ENCODE peak calls at places on chromosomes 16 and 17, in four cellular contexts. U, Q, E and V are unnamed samples.

GRCh38 chr16:15502041-15502725 is 67.8 kb downstream of the BMERB1 start:
- DNase-seq in U (no peak), Q (no peak), E (no peak), V (no peak)

GRCh38 chr16:50940275-50940854 is 198.5 kb downstream of the CYLD start:
- DNase-seq in U (no peak), Q (no peak), E (no peak), V (no peak)

GRCh38 chr16:89383095-89384003 is 107.0 kb downstream of the ANKRD11 start:
- DNase-seq in U (no peak), Q (peak; percentile 53), E (peak; percentile 70), V (peak; percentile 28)

GRCh38 chr16:4324479-4324868 is 8.6 kb downstream of the GLIS2 start:
- DNase-seq in U (no peak), Q (no peak), E (no peak), V (no peak)

GRCh38 chr17:9668532-9668931 is 23.2 kb downstream of the USP43 start:
- DNase-seq in U (no peak), Q (no peak), E (no peak), V (no peak)

GRCh38 chr16:55478827-55479559 is at the start of gene MMP2:
- DNase-seq in U (no peak), Q (peak; percentile 76), E (peak; percentile 90), V (no peak)

GRCh38 chr16:66972983-66973382 is 11.9 kb downstream of the CES3 start:
- DNase-seq in U (no peak), Q (no peak), E (no peak), V (no peak)

GRCh38 chr16:69589434-69590269 is 23.9 kb downstream of the NFAT5 start:
- DNase-seq in U (no peak), Q (no peak), E (no peak), V (no peak)

GRCh38 chr17:80795737-80796136 is 195.9 kb upstream of the CHMP6 start:
- DNase-seq in U (no peak), Q (peak; percentile 37), E (no peak), V (no peak)

GRCh38 chr17:73643012-73643845 is 1.0 kb downstream of the SDK2 start:
- DNase-seq in U (no peak), Q (no peak), E (peak; percentile 73), V (peak; percentile 19)

GRCh38 chr16:75197522-75198134 is 9.3 kb downstream of the CTRB2 start:
- DNase-seq in U (no peak), Q (peak; percentile 8), E (no peak), V (no peak)

GRCh38 chr17:19718613-19719364 is 2.4 kb upstream of the SLC47A2 start:
- DNase-seq in U (no peak), Q (peak; percentile 28), E (peak; percentile 74), V (no peak)

GRCh38 chr17:28282596-28282995 is 36.4 kb upstream of the TMEM97 start:
- DNase-seq in U (no peak), Q (no peak), E (no peak), V (no peak)

GRCh38 chr16:56119138-56119537 is 72.2 kb upstream of the GNAO1 start:
- DNase-seq in U (no peak), Q (no peak), E (no peak), V (no peak)

GRCh38 chr17:1709971-1710806 is at the start of gene TLCD2:
- DNase-seq in U (no peak), Q (peak; percentile 76), E (peak; percentile 78), V (no peak)

GRCh38 chr17:18172528-18173278 is 10.9 kb upstream of the ALKBH5 start:
- DNase-seq in U (no peak), Q (no peak), E (no peak), V (no peak)
- TF ChIP-seq CTCF in U (no peak), Q (no peak), E (no peak), V (no peak)

DNA sequence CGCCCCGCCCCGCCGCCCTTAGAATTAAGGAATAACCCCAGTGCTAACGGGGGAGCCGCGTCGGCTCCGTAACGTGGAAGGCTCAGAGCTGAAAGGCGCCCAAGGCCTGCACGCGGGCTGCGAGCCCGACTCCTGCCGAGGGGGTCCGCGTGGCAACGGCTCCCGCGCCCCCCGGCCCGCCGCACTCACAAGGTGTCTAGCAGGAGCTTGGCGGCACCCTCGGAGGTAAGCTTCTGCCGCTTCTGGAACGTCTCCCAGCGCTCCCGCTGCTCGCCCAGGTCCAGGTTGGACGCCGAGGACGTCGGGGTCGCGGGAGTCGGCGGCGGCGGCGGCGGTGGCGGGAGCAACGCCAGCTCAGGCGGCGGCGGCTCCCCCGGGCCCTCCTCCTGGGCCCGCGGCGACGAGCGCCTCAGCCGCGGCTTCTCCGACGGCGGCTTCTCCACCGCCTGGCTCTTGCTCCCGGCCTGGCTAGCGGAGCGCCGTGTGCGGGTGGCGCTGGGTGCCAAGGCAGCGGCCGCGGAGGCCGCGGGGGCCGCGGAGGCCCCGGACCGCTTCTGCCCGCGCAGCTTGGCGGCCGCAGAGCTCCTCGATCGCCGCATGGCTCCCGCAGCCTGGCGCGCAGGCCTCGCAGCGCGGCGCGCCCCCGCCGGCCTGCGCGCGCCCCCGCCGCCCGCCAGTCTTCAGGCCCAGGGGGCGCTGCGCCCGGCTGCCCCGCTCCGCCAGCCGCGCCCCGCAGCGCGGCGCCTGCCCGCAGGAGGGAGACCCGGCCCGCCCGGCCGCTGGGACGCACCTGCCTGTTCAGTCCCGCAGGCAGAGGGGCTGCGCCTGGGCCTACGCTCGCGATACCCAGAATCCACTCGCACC is at the start of gene CENPV:
- DNase-seq in U (no peak), Q (peak; percentile 39), E (peak; percentile 96), V (peak; percentile 66)
- TF ChIP-seq CTCF in U (peak; percentile 32), Q (no peak), E (no peak), V (peak; percentile 34)

DNA sequence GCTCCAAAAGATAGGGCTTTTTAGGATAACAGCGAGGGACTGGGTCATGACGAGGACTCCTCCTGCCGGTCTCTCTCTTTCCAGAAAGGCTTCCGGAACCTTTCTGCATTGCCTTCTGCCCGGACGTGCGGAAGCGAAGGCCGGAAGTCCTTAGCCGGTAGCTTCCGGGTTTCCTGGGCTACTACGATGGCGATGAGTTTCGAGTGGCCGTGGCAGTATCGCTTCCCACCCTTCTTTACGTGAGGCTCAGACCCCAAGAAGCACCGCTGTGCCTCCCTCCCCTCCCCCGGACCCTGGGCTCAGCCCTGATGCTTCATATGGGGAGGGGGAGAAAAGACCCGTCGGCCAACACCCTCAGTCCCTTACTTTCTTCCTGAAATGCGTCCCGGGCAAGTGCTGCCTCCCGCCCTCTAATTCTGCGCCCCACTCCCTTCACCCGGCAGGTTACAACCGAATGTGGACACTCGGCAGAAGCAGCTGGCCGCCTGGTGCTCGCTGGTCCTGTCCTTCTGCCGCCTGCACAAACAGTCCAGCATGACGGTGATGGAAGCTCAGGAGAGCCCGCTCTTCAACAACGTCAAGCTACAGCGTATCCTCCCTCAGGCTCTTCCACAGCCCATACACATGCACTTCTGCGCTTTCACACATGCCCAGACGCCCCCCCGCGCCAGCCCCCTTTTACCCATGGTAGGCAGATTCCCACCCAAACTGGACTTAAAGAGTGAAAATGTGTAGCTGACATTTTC is at the start of gene VPS25:
- DNase-seq in U (peak; percentile 90), Q (peak; percentile 81), E (peak; percentile 86), V (peak; percentile 72)
- TF ChIP-seq CTCF in U (peak; percentile 32), Q (no peak), E (peak; percentile 32), V (no peak)

DNA sequence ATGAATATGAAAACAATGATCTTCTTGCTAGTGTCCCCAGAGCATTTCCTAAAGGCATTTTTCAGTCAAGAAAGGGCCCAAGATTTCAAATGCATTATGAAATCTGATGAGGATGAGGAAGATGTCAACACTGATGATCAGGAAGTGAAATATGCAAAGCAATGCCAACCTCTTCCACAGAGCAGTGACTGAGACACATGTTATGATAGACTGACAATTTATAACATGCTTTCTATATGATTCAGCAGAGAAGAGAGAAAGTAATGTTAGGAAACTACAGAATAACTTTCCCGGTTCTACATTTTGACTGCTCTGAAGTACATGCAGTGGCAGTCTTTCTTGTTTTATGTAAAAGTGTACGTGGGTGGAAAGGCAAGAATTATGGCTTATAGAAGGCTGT is 859.1 kb upstream of the GOT2 start:
- DNase-seq in U (no peak), Q (no peak), E (no peak), V (no peak)
- TF ChIP-seq CTCF in U (no peak), Q (no peak), E (no peak), V (no peak)

GRCh38 chr17:5194346-5194745 is 2.7 kb upstream of the ZNF594 start:
- DNase-seq in U (no peak), Q (no peak), E (no peak), V (no peak)

GRCh38 chr17:5191541-5192417 is at the start of gene ZNF594:
- DNase-seq in U (peak; percentile 99), Q (peak; percentile 97), E (peak; percentile 99), V (peak; percentile 97)
- TF ChIP-seq CTCF in U (peak; percentile 78), Q (peak; percentile 78), E (peak; percentile 82), V (peak; percentile 74)

DNA sequence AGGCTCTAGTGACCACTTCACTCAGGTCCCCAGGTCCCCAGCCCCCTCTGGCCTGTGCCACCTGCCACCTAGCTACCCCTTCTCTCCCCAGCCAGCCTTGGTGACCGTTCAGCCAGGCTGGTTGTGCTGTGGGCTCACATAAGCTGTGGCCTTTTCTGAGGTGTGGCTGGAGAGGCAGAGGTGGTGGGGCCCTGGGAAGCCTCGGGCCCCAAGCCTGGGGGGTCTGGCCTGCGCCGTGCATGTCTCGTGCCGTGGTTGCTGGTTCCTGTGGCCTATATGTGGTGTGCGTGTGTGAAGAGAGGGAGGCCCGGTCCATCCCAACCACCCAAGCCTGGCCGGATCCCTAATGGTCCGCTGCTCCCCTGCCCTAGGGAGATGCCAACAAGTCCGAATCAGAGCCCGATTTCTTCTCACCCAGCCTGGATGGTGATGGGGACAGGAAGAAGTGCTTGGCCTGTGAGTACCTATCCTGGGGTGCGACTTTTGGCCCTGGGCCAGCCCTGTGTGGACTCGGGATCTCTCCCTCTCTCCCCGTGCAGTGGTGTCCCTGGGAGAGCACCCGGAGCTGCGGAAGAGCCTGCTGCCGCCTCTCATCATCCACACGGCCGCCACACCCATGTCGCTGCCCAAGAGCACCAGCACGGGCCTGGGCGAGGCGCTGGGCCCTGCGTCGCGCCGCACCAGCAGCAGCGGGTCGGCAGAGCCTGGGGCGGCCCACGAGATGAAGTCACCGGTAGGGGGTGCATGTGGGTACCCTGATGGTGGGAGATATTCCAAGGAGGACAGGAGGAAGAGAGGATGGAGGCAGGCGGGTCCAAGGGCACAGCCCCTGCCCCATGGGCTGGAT is 35.9 kb downstream of the CACNA1G start:
- DNase-seq in U (no peak), Q (no peak), E (peak; percentile 92), V (no peak)
- TF ChIP-seq CTCF in U (peak; percentile 21), Q (peak; percentile 23), E (peak; percentile 78), V (no peak)

DNA sequence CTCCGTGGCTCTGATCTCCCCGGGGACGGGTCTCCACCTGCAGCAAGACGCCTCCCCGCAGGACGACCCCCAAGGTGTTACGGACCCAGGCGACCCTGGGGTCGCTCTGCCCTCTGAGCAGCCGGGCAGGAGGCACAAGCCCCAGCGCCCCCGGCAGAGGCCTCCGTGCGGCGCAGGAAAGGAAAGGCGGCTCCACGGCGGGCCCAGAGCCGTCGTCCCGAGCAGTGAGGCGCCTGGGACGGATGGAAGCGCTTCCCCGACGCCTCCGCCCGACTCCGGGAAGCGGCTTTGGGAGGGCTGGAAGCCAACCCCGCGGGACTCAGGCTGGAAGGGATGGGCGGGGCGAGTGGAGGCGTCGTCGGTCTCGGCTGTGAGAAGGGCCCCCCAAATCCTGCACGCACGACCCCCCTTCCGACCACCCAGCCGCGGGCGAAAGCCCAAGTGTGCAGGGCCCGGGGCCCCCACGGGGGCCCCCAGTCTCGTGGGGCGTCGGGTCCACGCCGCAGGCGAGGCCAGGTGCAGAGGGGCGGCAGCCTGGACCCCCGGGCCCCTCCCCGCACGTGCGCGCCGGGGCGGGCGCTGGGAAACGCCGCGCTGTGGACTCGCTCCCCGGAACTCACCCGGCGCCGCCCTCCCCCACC is 32.7 kb upstream of the RPH3AL start:
- DNase-seq in U (no peak), Q (no peak), E (peak; percentile 63), V (no peak)
- TF ChIP-seq CTCF in U (no peak), Q (no peak), E (no peak), V (no peak)

GRCh38 chr17:41178341-41178740 is 320 bp upstream of the KRTAP4-2 start:
- DNase-seq in U (no peak), Q (no peak), E (no peak), V (no peak)
- TF ChIP-seq CTCF in U (no peak), Q (no peak), E (no peak), V (no peak)